ENCODE peak calls at places on chromosome 5, in six cellular contexts. X is GM23338, Z is endothelial cell, W is AG04450, O is natural killer cell, R is foreskin fibroblast. H is an unnamed sample.

GRCh38 chr5:129905467-129906176 is 1.4 kb downstream of the CHSY3 start:
- DNase-seq in X (peak), Z (peak), W (no peak), O (no peak), R (no peak), H (no peak)

GRCh38 chr5:33781286-33781685 is 110.5 kb downstream of the ADAMTS12 start:
- DNase-seq in X (no peak), Z (no peak), W (peak), O (no peak), R (peak), H (no peak)

GRCh38 chr5:95842955-95843544 is 20.5 kb upstream of the GLRX start:
- DNase-seq in X (peak), Z (peak), W (no peak), O (peak), R (no peak), H (peak)

GRCh38 chr5:137778772-137779564 is 24.8 kb upstream of the HNRNPA0 start:
- DNase-seq in X (peak), Z (no peak), W (no peak), O (no peak), R (peak), H (no peak)

GRCh38 chr5:91486638-91487037 is 103.5 kb upstream of the ARRDC3 start:
- DNase-seq in X (no peak), Z (no peak), W (no peak), O (no peak), R (peak), H (no peak)

GRCh38 chr5:139668064-139668880 is 20.1 kb downstream of the CXXC5 start:
- DNase-seq in X (peak), Z (peak), W (no peak), O (peak), R (peak), H (no peak)

GRCh38 chr5:97142521-97143254 is at the start of gene LIX1:
- DNase-seq in X (peak), Z (peak), W (no peak), O (no peak), R (peak), H (no peak)

GRCh38 chr5:115097236-115097635 is 72.5 kb downstream of the TRIM36 start:
- DNase-seq in X (no peak), Z (no peak), W (no peak), O (no peak), R (no peak), H (no peak)

GRCh38 chr5:146334074-146334533 is 4.5 kb upstream of the POU4F3 start:
- DNase-seq in X (peak), Z (peak), W (no peak), O (no peak), R (no peak), H (no peak)

GRCh38 chr5:59357421-59357977 is 536.0 kb downstream of the PDE4D start:
- DNase-seq in X (peak), Z (no peak), W (no peak), O (no peak), R (peak), H (no peak)

GRCh38 chr5:97164846-97165245 is 18.2 kb downstream of the RIOK2 start:
- DNase-seq in X (no peak), Z (no peak), W (no peak), O (no peak), R (peak), H (no peak)

GRCh38 chr5:171721469-171721868 is 64.1 kb upstream of the SMIM23 start:
- DNase-seq in X (no peak), Z (peak), W (no peak), O (no peak), R (no peak), H (no peak)

GRCh38 chr5:5598547-5599113 is 176.2 kb downstream of the ICE1 start:
- DNase-seq in X (peak), Z (no peak), W (no peak), O (no peak), R (no peak), H (no peak)

DNA sequence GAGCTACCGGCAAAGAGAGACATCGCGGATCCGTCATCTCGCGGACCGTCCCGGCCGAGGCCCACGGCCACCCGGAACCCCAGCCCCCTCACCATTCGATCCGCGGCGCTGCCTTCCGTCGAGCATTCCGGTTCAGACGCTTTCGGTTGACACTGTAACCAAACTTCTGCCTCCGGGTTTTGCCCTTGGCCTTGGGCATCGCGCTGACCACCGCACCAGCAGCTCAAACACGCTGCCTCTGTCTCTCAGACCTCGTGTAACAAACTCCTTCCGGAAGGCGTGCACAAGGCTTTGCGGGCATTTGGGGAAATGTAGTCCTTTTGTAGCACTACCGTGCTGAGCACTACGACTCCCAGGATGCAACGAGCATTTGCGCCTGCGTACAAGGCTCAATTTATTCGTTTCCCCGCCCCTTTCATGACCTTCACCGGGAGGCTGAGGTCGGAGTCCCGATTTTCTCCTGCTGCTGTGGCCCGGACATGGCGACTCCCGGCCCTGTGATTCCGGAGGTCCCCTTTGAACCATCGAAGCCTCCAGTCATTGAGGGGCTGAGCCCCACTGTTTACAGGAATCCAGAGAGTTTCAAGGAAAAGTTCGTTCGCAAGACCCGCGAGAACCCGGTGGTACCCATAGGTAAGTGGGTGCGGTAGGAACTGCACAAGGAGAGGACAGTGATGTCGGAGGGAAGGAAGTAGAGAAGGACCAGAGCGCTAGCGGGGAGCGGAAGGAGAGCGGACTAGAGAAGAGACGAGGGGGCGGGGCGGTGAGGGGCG is at the start of the genes HIGD2A and NOP16:
- DNase-seq in X (peak), Z (peak), W (peak), O (peak), R (peak), H (peak)
- TF ChIP-seq CTCF in X (no peak), Z (no peak), W (no peak), O (no peak), R (no peak), H (no peak)

DNA sequence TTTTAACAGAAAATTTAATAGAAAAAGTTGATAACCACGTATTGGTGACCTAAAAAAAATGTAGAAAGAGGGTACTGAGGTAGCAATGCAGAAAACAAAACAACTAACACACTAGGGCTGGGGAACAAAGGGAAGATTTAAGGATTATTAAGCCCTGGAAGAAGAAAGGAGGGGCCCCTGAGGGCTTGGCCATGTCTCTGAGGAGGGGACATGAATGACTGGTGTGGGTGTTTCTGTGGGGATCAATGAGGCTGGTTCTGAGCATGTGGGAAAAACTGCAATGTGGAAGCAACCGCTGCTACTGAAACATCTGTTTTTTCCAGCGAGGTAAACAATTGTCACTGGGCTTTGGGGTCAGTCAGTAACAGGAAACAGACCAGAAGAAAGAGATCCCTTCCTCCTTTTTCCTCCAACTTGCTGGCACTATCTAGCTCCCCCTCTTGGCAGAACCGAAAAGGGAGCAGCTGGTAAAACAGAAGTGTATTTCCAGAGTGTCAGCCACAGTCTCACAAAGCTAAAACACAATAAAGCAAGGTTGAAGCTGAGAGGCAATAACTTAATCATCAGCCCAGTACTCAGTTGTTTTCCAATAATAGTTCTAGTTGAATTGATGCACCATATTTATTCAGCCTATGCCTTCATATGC is 48.3 kb downstream of the ATPSCKMT start:
- DNase-seq in X (peak), Z (peak), W (no peak), O (no peak), R (peak), H (no peak)
- TF ChIP-seq CTCF in X (peak), Z (peak), W (peak), O (no peak), R (peak), H (no peak)

DNA sequence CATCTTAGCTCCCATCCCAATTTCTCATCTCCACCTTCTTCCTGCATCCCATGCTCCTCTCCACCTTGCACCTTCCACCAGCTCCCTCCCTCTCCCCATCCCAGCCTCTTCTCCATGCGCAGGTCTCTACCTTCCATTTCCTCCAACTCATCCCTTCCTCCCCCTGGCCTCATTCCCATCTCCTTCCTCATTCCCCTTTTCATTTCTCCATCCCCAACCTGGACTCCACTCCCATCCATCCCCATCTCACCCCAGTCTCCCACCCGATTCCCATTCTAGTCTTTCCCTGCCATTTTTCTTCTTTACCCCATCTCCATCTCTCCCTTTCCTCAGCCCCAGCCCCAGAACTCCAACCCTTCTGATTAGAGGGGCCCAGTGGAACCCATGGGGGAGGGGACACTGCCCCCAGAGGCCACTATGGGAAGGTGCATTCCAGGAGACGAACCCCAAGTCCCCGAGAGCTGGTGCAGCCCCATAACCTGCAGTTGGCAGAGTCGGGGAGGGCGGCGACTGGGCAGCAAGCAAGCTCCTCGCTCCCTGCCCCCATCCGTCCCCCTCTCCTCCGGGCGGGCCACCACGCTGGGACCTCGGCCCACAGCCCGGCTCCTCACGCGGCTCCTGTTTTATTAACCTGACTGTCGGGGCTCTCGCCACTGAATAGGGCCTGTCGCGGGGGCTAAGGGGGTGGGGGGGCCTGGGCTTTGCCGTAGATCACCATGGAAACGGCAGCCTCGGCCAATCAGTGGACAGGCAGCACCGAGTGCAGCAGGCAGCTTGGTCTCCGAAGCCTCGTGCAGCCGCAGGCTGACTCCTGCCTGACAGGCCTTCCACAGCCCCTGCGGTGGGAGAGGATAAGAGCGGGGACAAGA is 66.7 kb downstream of the PCDH1 start:
- DNase-seq in X (peak), Z (peak), W (no peak), O (peak), R (peak), H (no peak)
- TF ChIP-seq CTCF in X (peak), Z (peak), W (peak), O (peak), R (peak), H (no peak)

GRCh38 chr5:73116506-73116905 is 3.9 kb upstream of the TMEM171 start:
- DNase-seq in X (no peak), Z (no peak), W (no peak), O (no peak), R (no peak), H (no peak)

GRCh38 chr5:73118331-73119011 is 1.9 kb upstream of the TMEM171 start:
- DNase-seq in X (no peak), Z (no peak), W (no peak), O (no peak), R (no peak), H (no peak)

GRCh38 chr5:73117088-73117755 is 3.2 kb upstream of the TMEM171 start:
- DNase-seq in X (no peak), Z (no peak), W (no peak), O (no peak), R (no peak), H (no peak)

GRCh38 chr5:73114029-73114688 is 6.2 kb upstream of the TMEM171 start:
- DNase-seq in X (no peak), Z (no peak), W (no peak), O (no peak), R (no peak), H (no peak)

DNA sequence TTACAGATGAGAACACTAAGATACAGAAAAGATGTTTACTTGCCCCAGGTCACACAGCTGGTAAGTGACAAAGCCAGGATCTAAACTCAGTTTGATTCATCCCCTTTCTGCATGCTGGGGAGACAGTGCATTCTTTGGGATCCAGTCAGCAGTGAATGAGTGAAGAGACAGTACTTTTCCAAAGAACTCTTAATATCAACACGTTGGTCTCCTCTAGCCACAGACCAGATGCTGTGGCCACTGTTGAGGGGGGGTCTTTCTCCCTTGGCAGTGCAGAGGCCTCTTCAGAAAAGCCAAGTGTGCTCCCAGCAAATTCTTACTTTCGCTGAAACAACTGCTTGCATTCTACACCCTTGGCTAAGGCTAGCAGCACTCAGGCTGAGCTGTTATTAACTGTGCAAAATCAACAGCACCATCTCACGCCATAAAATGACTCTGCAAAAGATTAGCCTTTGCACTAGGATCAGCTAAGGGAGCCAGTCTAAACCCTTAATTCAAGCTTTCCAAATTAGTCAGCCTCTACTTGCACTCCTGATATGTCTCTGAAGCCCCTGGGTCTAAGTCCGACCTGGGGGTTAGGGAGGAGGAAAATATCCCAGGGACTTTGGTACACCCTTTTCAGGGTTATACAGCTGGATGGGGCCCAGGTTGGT is 4.8 kb upstream of the TMEM171 start:
- DNase-seq in X (no peak), Z (no peak), W (peak), O (no peak), R (peak), H (no peak)
- TF ChIP-seq CTCF in X (no peak), Z (no peak), W (no peak), O (no peak), R (no peak), H (no peak)

DNA sequence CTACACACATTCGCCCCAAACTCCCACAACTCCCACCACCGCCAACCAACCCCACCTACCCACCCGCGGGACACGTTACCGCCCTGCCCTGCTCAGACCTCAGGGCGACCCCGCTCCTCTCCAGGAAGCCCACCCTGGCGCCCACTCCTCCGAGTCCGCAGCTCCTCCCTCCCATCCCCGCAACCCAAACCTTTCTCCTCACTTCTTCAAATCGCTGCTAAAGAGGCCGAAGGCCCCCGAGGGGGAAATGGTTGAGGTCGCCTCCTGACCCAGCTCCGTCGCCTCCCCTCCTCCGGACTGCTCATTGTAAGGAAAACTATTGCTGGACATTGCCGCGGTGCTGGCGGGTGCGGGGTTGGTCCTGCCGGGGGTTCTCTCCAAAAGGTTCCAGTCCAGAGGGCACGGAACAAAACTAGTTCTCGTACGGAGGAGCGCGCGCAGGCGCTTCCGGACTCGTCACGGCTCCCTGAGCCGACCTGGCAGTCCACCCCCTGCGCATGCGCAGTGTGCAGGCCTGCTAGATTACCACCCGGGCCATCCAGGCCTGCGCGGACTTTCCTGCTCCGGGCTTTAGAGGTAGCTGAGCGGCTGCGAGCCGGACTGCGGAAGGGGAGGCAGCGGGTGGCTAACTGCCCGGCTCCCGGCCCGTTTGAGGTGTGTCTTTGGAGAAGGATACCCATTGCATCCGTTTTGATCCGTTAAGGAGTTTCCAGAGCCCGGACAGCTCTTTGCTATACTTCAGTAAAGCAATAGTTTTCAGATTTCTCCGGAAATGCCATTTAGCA is at the start of gene AP3B1:
- DNase-seq in X (peak), Z (peak), W (peak), O (peak), R (peak), H (peak)
- TF ChIP-seq CTCF in X (no peak), Z (no peak), W (no peak), O (no peak), R (no peak), H (no peak)

DNA sequence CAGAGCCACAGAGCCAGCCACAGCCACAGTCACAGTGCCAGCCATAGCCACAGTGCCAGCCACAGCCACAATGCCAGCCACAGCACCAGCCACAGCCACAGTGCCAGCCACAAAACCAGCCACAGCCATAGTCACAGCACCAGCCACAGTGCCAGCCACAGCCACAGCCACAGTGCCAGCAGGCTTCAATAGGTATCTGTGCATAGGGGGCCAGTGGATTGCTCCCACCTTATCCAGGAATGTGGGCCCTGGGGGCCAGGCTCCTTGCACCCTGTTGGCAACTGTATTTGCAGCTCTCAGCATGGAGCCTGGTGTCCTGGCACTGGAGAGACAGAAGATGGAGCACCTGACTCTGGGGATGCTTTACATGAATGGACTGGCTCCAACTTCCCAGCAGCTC is 111.7 kb upstream of the IRX2 start:
- DNase-seq in X (no peak), Z (no peak), W (no peak), O (no peak), R (no peak), H (no peak)
- TF ChIP-seq CTCF in X (no peak), Z (no peak), W (no peak), O (no peak), R (no peak), H (no peak)

GRCh38 chr5:30802961-30803705 is 390.4 kb upstream of the CDH6 start:
- DNase-seq in X (no peak), Z (no peak), W (no peak), O (no peak), R (no peak), H (no peak)

GRCh38 chr5:30808996-30809395 is 384.5 kb upstream of the CDH6 start:
- DNase-seq in X (peak), Z (peak), W (peak), O (no peak), R (no peak), H (no peak)

GRCh38 chr5:30809907-30810306 is 383.6 kb upstream of the CDH6 start:
- DNase-seq in X (no peak), Z (no peak), W (no peak), O (no peak), R (no peak), H (no peak)

GRCh38 chr5:30804739-30805313 is 388.7 kb upstream of the CDH6 start:
- DNase-seq in X (peak), Z (no peak), W (peak), O (no peak), R (no peak), H (no peak)
- TF ChIP-seq CTCF in X (peak), Z (no peak), W (peak), O (no peak), R (no peak), H (no peak)

DNA sequence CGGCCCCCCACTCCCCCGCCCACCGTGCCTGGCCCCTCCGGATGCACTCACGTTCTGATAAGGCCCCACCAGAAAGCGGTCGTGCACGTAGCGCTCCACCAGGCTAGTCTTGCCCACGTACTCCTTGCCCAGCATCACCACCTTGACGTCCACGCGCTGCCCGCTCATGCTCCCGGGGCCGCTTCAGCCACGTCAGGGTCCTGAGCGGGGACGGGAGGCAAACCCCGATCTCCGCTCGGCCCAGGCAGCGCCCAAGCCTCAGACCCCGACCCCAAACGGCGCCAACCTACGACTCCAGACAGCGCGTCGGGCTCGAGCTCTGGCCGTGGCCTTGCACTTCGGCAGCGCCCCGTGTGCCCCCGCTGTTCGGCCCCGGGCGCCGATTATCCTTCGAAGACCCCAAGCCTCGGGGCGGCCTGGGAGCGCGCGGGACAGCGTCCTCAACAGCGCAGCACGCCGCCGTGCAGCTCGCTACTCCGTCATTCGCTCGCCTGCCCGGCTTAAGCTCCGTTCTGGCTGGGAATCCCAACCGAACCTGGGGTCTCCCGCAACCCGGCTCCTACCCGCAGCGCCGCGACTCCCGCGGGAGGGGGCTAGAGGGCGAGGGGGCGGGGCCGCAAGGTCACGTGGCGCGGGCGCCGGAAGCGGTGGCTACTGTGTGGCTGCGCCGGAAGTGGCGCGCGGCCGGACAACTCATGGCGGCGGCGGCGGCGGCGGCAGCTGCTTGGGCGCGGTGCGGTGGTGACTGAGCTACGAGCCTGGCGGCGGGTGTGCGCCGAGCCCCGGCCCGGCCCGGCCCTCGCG is at the start of the genes PRELID1 and RAB24:
- DNase-seq in X (peak), Z (peak), W (peak), O (peak), R (peak), H (peak)
- TF ChIP-seq CTCF in X (no peak), Z (no peak), W (peak), O (peak), R (peak), H (no peak)

GRCh38 chr5:122175852-122176251 is 46.5 kb downstream of the ZNF474 start:
- DNase-seq in X (no peak), Z (no peak), W (no peak), O (no peak), R (no peak), H (no peak)
- TF ChIP-seq CTCF in X (no peak), Z (no peak), W (no peak), O (no peak), R (no peak), H (no peak)

H was measured in activated B cell treated with CpG ODN at 0.5 μM for 24 hours.